ENCODE peak calls at places on chromosomes 11 and 22, in four cellular contexts. One of them, this sample, is unnamed.

GRCh38 chr11:45025716-45026492 is 75.2 kb upstream of the TP53I11 start:
- DNase-seq in HepG2: peak; percentile 16
- DNase-seq in H1: no peak
- DNase-seq in K562: no peak
- DNase-seq in this sample: no peak

GRCh38 chr11:128709402-128709801 is 15.5 kb downstream of the FLI1 start:
- DNase-seq in K562: no peak
- DNase-seq in HepG2: peak; percentile 12
- DNase-seq in H1: no peak
- DNase-seq in this sample: no peak

GRCh38 chr11:18770479-18771125 is 21.0 kb downstream of the PTPN5 start:
- DNase-seq in HepG2: no peak
- DNase-seq in H1: no peak
- DNase-seq in K562: no peak
- DNase-seq in this sample: no peak

GRCh38 chr22:40679964-40680818 is 907 bp downstream of the MCHR1 start:
- DNase-seq in K562: no peak
- DNase-seq in HepG2: no peak
- DNase-seq in H1: no peak
- DNase-seq in this sample: no peak

GRCh38 chr11:102319544-102319943 is 2.3 kb downstream of the BIRC3 start:
- DNase-seq in H1: no peak
- DNase-seq in HepG2: no peak
- DNase-seq in K562: no peak
- DNase-seq in this sample: no peak

GRCh38 chr22:49926916-49927315 is 8.5 kb downstream of the CRELD2 start:
- DNase-seq in HepG2: no peak
- DNase-seq in H1: no peak
- DNase-seq in K562: no peak
- DNase-seq in this sample: no peak

GRCh38 chr11:47359586-47359985 is 7.1 kb upstream of the MYBPC3 start:
- DNase-seq in HepG2: no peak
- DNase-seq in H1: no peak
- DNase-seq in K562: no peak
- DNase-seq in this sample: no peak

GRCh38 chr11:62176766-62177165 is 13.2 kb upstream of the SCGB1D1 start:
- DNase-seq in H1: no peak
- DNase-seq in HepG2: peak; percentile 35
- DNase-seq in K562: no peak
- DNase-seq in this sample: no peak

GRCh38 chr22:44387486-44387885 is 74.7 kb upstream of the SHISAL1 start:
- DNase-seq in H1: no peak
- DNase-seq in K562: no peak
- DNase-seq in HepG2: no peak
- DNase-seq in this sample: no peak

GRCh38 chr11:73288197-73288872 is 16.2 kb downstream of the P2RY6 start:
- DNase-seq in HepG2: no peak
- DNase-seq in H1: no peak
- DNase-seq in K562: no peak
- DNase-seq in this sample: no peak

GRCh38 chr11:68968306-68969255 is 12.2 kb downstream of the MRGPRD start:
- DNase-seq in H1: no peak
- DNase-seq in K562: no peak
- DNase-seq in HepG2: no peak
- DNase-seq in this sample: no peak

GRCh38 chr22:36797988-36798670 is 18.7 kb downstream of the PVALB start:
- DNase-seq in H1: no peak
- DNase-seq in K562: no peak
- DNase-seq in HepG2: no peak
- DNase-seq in this sample: no peak

GRCh38 chr11:70825893-70826540 is 426.4 kb downstream of the SHANK2 start:
- DNase-seq in HepG2: no peak
- DNase-seq in K562: no peak
- DNase-seq in H1: no peak
- DNase-seq in this sample: no peak

GRCh38 chr11:27392715-27393114 is 29.7 kb upstream of the CCDC34 start:
- DNase-seq in HepG2: peak; percentile 66
- DNase-seq in H1: no peak
- DNase-seq in K562: peak; percentile 89
- DNase-seq in this sample: no peak
- TF ChIP-seq CBX5 in HepG2: no peak
- TF ChIP-seq CBX5 in H1: no peak
- TF ChIP-seq CBX5 in K562: no peak
- TF ChIP-seq CBX5 in this sample: no peak

GRCh38 chr22:22813126-22814075 is 74.2 kb upstream of the IGLL5 start:
- DNase-seq in HepG2: no peak
- DNase-seq in K562: no peak
- DNase-seq in H1: no peak
- DNase-seq in this sample: no peak

GRCh38 chr22:22811016-22812009 is 76.3 kb upstream of the IGLL5 start:
- DNase-seq in H1: no peak
- DNase-seq in HepG2: no peak
- DNase-seq in K562: no peak
- DNase-seq in this sample: no peak

GRCh38 chr22:22812031-22812905 is 75.3 kb upstream of the IGLL5 start:
- DNase-seq in HepG2: no peak
- DNase-seq in H1: no peak
- DNase-seq in K562: no peak
- DNase-seq in this sample: no peak

GRCh38 chr22:22810471-22810870 is 77.1 kb upstream of the IGLL5 start:
- DNase-seq in K562: no peak
- DNase-seq in H1: no peak
- DNase-seq in HepG2: no peak
- DNase-seq in this sample: no peak

GRCh38 chr22:22810018-22810427 is 77.6 kb upstream of the IGLL5 start:
- DNase-seq in H1: no peak
- DNase-seq in K562: peak; percentile 98
- DNase-seq in HepG2: peak; percentile 50
- DNase-seq in this sample: no peak
- TF ChIP-seq CBX5 in H1: no peak
- TF ChIP-seq CBX5 in K562: no peak
- TF ChIP-seq CBX5 in HepG2: no peak
- TF ChIP-seq CBX5 in this sample: no peak

GRCh38 chr11:104028476-104028875 is 8.0 kb upstream of the DDI1 start:
- DNase-seq in H1: no peak
- DNase-seq in K562: no peak
- DNase-seq in HepG2: no peak
- DNase-seq in this sample: no peak
- TF ChIP-seq CBX5 in H1: no peak
- TF ChIP-seq CBX5 in K562: no peak
- TF ChIP-seq CBX5 in HepG2: no peak
- TF ChIP-seq CBX5 in this sample: no peak

GRCh38 chr22:32949719-32950118 is 108.5 kb downstream of the SYN3 start:
- DNase-seq in HepG2: peak; percentile 54
- DNase-seq in H1: no peak
- DNase-seq in K562: no peak
- DNase-seq in this sample: no peak
- TF ChIP-seq CBX5 in HepG2: no peak
- TF ChIP-seq CBX5 in H1: no peak
- TF ChIP-seq CBX5 in K562: no peak
- TF ChIP-seq CBX5 in this sample: no peak

DNA sequence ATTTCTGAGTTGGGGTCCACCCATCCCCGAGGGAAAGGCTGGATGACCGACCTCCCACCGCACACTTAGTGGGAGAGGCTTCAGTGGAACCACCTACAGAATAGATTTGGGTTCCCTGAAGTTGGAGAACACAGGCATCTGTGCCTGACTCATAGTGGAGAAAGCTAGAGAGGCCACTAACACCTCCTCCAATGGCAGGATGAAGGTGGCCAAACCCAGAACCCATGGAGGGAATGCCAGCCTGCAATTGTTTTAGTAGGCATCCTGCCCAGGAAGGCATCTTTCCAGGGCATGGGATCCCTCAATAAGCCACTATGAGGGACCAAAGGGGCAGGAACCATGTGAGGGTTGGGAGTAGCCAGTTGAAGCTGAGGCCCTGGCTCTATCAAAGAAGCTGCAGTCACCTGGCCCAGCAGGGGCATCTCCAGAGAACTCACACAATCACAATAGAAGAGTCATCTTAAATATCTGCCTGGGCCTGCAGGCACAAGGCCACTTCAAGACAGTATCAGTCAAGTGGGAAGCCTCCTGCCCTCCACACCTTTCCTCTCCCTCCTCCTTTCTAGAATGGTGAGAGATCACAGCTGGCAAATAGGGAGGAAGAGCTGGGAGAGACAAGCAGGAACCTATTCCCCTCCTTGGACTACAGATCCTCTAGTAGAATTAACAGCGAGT is 124.1 kb upstream of the CSNK2A3 start:
- DNase-seq in HepG2: no peak
- DNase-seq in K562: no peak
- DNase-seq in H1: no peak
- DNase-seq in this sample: no peak
- TF ChIP-seq CBX5 in HepG2: no peak
- TF ChIP-seq CBX5 in K562: no peak
- TF ChIP-seq CBX5 in H1: no peak
- TF ChIP-seq CBX5 in this sample: no peak

This sample was measured in GM12878.